ENCODE peak calls at places on chromosome 5, in four cellular contexts. Z is hepatocyte, F is uterus, R is esophagus squamous epithelium. M is an unnamed sample. For H3K4me1 and H3K9me3, the result is how much of the 10 kb centered on the place peaks cover.

GRCh38 chr5:141559481-141559880 is 59.3 kb downstream of the DIAPH1 start:
- DNase-seq in F (no peak), Z (no peak), R (no peak), M (no peak)

GRCh38 chr5:54541823-54542783 is 24.5 kb downstream of the SNX18 start:
- DNase-seq in R (no peak), F (no peak), Z (no peak), M (no peak)

GRCh38 chr5:151264113-151264512 is 11.1 kb downstream of the GM2A start:
- DNase-seq in F (no peak), R (no peak), Z (no peak), M (no peak)

GRCh38 chr5:142960309-142960696 is 190.1 kb downstream of the ARHGAP26 start:
- DNase-seq in Z (no peak), R (no peak), F (no peak), M (no peak)

GRCh38 chr5:57494104-57495098 is 11.8 kb upstream of the ACTBL2 start:
- DNase-seq in F (no peak), R (peak), Z (peak), M (no peak)

GRCh38 chr5:138149530-138149929 is 10.3 kb upstream of the NME5 start:
- DNase-seq in F (no peak), Z (no peak), R (no peak), M (no peak)

GRCh38 chr5:127492854-127493738 is 24.3 kb upstream of the PRRC1 start:
- DNase-seq in F (no peak), R (no peak), Z (peak), M (no peak)

GRCh38 chr5:74311961-74312360 is 328.6 kb downstream of the ENC1 start:
- DNase-seq in Z (no peak), F (peak), R (no peak), M (no peak)

GRCh38 chr5:103041071-103041676 is 78.8 kb downstream of the GIN1 start:
- DNase-seq in R (no peak), Z (peak), F (no peak), M (no peak)

GRCh38 chr5:142098275-142098674 is 10.3 kb upstream of the NDFIP1 start:
- DNase-seq in R (no peak), F (no peak), Z (no peak), M (no peak)

GRCh38 chr5:61806491-61807020 is 474.5 kb downstream of the ZSWIM6 start:
- DNase-seq in R (no peak), Z (no peak), F (no peak), M (no peak)

GRCh38 chr5:91283899-91284298 is 99.2 kb downstream of the ARRDC3 start:
- DNase-seq in Z (no peak), F (no peak), R (no peak), M (no peak)

GRCh38 chr5:38466444-38467189 is 89.8 kb downstream of the LIFR start:
- DNase-seq in R (no peak), Z (no peak), F (peak), M (no peak)

GRCh38 chr5:676699-677076 is 16.5 kb downstream of the TPPP start:
- DNase-seq in F (no peak), R (no peak), Z (no peak), M (no peak)

GRCh38 chr5:151125421-151125820 is 32.2 kb downstream of the ANXA6 start:
- DNase-seq in F (no peak), R (no peak), Z (no peak), M (no peak)

GRCh38 chr5:160349249-160349965 is 21.0 kb downstream of the C1QTNF2 start:
- DNase-seq in F (no peak), R (no peak), Z (no peak), M (no peak)

GRCh38 chr5:160352308-160352707 is 18.1 kb downstream of the C1QTNF2 start:
- DNase-seq in R (no peak), F (no peak), Z (no peak), M (no peak)

GRCh38 chr5:160348080-160348479 is 22.3 kb downstream of the C1QTNF2 start:
- DNase-seq in Z (peak), R (no peak), F (no peak), M (no peak)

GRCh38 chr5:160342413-160342941 is 27.9 kb downstream of the C1QTNF2 start:
- DNase-seq in F (no peak), R (no peak), Z (no peak), M (no peak)

DNA sequence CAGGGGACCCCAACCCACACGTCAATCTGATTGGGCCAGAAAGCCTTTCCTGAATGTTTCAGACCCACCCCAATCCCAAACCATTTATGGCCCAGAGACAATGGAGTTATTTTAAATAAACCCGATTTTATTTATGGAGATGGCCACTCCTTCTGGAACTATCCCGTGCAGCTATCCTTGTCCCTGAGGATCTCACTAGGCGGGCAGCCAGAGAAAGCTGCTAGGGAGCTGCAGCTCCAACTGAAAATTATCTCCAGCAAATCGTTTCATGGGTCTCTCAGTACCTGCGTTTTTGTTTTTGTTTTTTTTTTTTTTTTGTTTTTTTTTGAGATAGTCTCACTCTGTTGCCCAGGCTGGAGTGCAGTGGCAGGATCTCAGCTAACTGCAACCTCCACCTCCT is 23.0 kb downstream of the C1QTNF2 start:
- DNase-seq in Z (no peak), F (no peak), R (no peak), M (no peak)
- H3K4me1 ChIP-seq in Z (under half), F (under half), R (under half), M (under half)

DNA sequence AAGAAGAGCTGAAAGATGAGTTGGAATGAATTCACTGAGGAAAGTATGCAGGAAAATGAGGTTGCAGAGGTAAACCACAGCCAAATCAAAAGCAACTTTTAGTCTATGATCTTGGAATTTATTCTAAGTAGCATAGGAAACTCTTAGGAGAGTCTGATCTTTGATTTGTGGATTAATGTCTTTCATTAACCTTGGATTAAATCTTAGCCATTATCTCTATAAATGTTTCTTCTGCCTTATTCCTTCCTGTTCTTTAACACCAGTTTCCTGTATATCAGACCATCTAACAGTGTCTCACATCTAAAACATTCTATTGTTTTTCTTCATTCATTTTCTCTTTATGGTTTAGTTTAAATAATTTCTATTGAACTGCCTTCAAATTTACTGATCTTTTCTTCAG is 187.2 kb upstream of the ANKRD55 start:
- DNase-seq in R (no peak), F (no peak), Z (no peak), M (no peak)
- H3K9me3 ChIP-seq in R (under half), F (under half), Z (under half), M (under half)

GRCh38 chr5:132491368-132492364 is 1.1 kb upstream of the IRF1 start:
- DNase-seq in R (no peak), F (no peak), Z (peak), M (peak)

GRCh38 chr5:132493241-132493640 is 2.7 kb upstream of the IRF1 start:
- DNase-seq in F (no peak), R (no peak), Z (peak), M (no peak)

GRCh38 chr5:132493821-132494220 is 3.2 kb upstream of the IRF1 start:
- DNase-seq in F (no peak), Z (no peak), R (no peak), M (no peak)

GRCh38 chr5:132490484-132491367 is at the start of gene IRF1:
- DNase-seq in Z (peak), F (peak), R (peak), M (peak)

DNA sequence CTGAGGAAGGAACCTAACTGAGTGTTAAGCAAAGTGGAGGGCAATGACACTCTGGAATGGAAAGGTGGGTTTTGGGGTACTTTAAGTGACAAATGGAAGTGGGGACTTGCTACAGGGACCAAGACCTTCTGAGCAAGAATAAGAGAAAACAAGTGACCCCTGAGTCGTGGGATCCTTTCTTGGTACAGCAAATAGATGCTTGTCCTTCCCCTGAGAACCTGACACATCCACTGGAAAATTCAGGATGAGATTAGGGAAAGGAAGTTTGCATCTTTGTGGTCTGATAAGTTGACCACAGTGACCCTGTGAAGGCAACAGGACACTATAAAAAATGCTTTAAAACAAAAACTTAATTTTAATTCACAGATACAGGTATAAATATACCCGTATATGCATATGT is 1.8 kb upstream of the IRF1 start:
- DNase-seq in F (no peak), Z (peak), R (no peak), M (no peak)
- H3K4me1 ChIP-seq in F (under half), Z (under half), R (half or more), M (half or more)

GRCh38 chr5:68618501-68618900 is 402.9 kb downstream of the PIK3R1 start:
- DNase-seq in Z (no peak), R (no peak), F (no peak), M (no peak)

GRCh38 chr5:68612972-68613371 is 397.4 kb downstream of the PIK3R1 start:
- DNase-seq in Z (no peak), F (no peak), R (no peak), M (no peak)
- H3K9me3 ChIP-seq in Z (under half), F (under half), R (under half), M (under half)

GRCh38 chr5:172901788-172902496 is 57.3 kb upstream of the RPL26L1 start:
- DNase-seq in Z (peak), R (no peak), F (no peak), M (no peak)
- H3K4me1 ChIP-seq in Z (half or more), R (half or more), F (under half), M (under half)

GRCh38 chr5:8814081-8814480 is 731.8 kb downstream of the SEMA5A start:
- DNase-seq in F (no peak), R (no peak), Z (no peak), M (no peak)
- H3K9me3 ChIP-seq in F (under half), R (under half), Z (under half), M (under half)

M was measured in effector memory CD4-positive, alpha-beta T cell.